ENCODE peak calls at places on chromosome 14, in nine cellular contexts. M is GM23248; W is HAP-1; V is HTR-8/SVneo; S is endothelial cell; B is NCI-H1105; R is K562; K is CD8-positive, alpha-beta memory T cell; F is caudate nucleus. O is an unnamed sample.

GRCh38 chr14:64266206-64266605 is 28.0 kb downstream of the ESR2 start:
- DNase-seq in M (peak), W (no peak), V (peak), S (no peak), B (no peak), R (peak), K (no peak), F (no peak), O (no peak)

GRCh38 chr14:55097894-55098560 is 31.0 kb upstream of the LGALS3 start:
- DNase-seq in M (peak), W (no peak), V (no peak), S (no peak), B (no peak), R (no peak), K (no peak), F (no peak), O (peak)

GRCh38 chr14:90061849-90062794 is at the start of gene KCNK13:
- DNase-seq in M (peak), W (no peak), V (no peak), S (peak), B (peak), R (no peak), K (no peak), F (no peak), O (no peak)

GRCh38 chr14:64329149-64329548 is 35.0 kb upstream of the ESR2 start:
- DNase-seq in M (no peak), W (no peak), V (no peak), S (no peak), B (no peak), R (no peak), K (no peak), F (no peak), O (no peak)

GRCh38 chr14:77097006-77097688 is 911 bp upstream of the CIPC start:
- DNase-seq in M (no peak), W (peak), V (peak), S (no peak), B (no peak), R (no peak), K (peak), F (no peak), O (no peak)

GRCh38 chr14:98580131-98580678 is 691.8 kb downstream of the BCL11B start:
- DNase-seq in M (peak), W (no peak), V (no peak), S (peak), B (no peak), R (no peak), K (peak), F (no peak), O (no peak)

GRCh38 chr14:105793836-105794235 is 267.5 kb downstream of the TMEM121 start:
- DNase-seq in M (no peak), W (no peak), V (no peak), S (no peak), B (no peak), R (no peak), K (no peak), F (no peak), O (no peak)

GRCh38 chr14:101808020-101808641 is 46.6 kb downstream of the PPP2R5C start:
- DNase-seq in M (peak), W (peak), V (no peak), S (peak), B (no peak), R (peak), K (no peak), F (no peak), O (no peak)

GRCh38 chr14:104724407-104724980 is 465 bp downstream of the ADSS1 start:
- DNase-seq in M (peak), W (no peak), V (peak), S (no peak), B (no peak), R (peak), K (no peak), F (no peak), O (no peak)

O was measured in GM19239.